ENCODE peak calls at places on chromosomes 11 and 22, in seven cellular contexts. H is H1, P is neuronal stem cell, O is IMR-90, W is mesendoderm, U is mesenchymal stem cell, T is trophoblast cell. S is an unnamed sample.

GRCh38 chr11:32137263-32137662 is 46.4 kb downstream of the RCN1 start:
- DNase-seq in W (peak), P (no peak), O (peak), U (peak), T (peak), H (no peak), S (no peak)

GRCh38 chr11:64124147-64124546 is 41.8 kb downstream of the MACROD1 start:
- DNase-seq in P (no peak), O (no peak), T (peak), H (no peak), U (peak), W (no peak), S (no peak)

GRCh38 chr11:88521354-88522310 is 184.1 kb upstream of the CTSC start:
- DNase-seq in H (no peak), O (peak), U (peak), T (no peak), P (no peak), W (no peak), S (no peak)

GRCh38 chr11:8384199-8384821 is 120.6 kb upstream of the LMO1 start:
- DNase-seq in U (peak), P (no peak), T (no peak), W (peak), O (no peak), H (no peak), S (peak)

GRCh38 chr11:77038029-77038824 is 4.0 kb downstream of the B3GNT6 start:
- DNase-seq in W (no peak), T (no peak), H (no peak), U (no peak), O (peak), P (no peak), S (no peak)

GRCh38 chr11:17473071-17473744 is 3.4 kb downstream of the ABCC8 start:
- DNase-seq in H (peak), P (no peak), O (peak), T (no peak), U (peak), W (peak), S (peak)

GRCh38 chr11:46159694-46160093 is 38.4 kb upstream of the PHF21A start:
- DNase-seq in W (no peak), T (peak), U (no peak), O (no peak), P (no peak), H (no peak), S (no peak)

GRCh38 chr11:28338371-28338770 is 230.2 kb downstream of the METTL15 start:
- DNase-seq in W (no peak), O (peak), U (peak), H (no peak), P (no peak), T (no peak), S (no peak)

GRCh38 chr11:80838153-80838552 is 1397.3 kb upstream of the TENM4 start:
- DNase-seq in W (no peak), P (no peak), U (no peak), O (no peak), H (no peak), T (no peak), S (no peak)

GRCh38 chr22:50267591-50268390 is 2.4 kb downstream of the MAPK11 start:
- DNase-seq in U (no peak), T (no peak), P (no peak), W (no peak), O (peak), H (no peak), S (peak)

GRCh38 chr11:64313491-64314145 is 3.7 kb downstream of the TRMT112 start:
- DNase-seq in P (no peak), W (no peak), H (no peak), T (no peak), U (no peak), O (no peak), S (no peak)

GRCh38 chr11:78292109-78292803 is 103.5 kb downstream of the USP35 start:
- DNase-seq in P (no peak), T (no peak), U (no peak), W (no peak), O (no peak), H (no peak), S (no peak)

GRCh38 chr22:37058917-37059701 is 7.6 kb downstream of the KCTD17 start:
- DNase-seq in O (no peak), U (no peak), P (no peak), W (no peak), H (no peak), T (no peak), S (no peak)

GRCh38 chr11:11020747-11021149 is 162.9 kb upstream of the ZBED5 start:
- DNase-seq in U (no peak), W (peak), P (no peak), H (no peak), T (no peak), O (peak), S (no peak)

GRCh38 chr11:67304511-67305113 is 1.3 kb downstream of the SSH3 start:
- DNase-seq in U (no peak), T (no peak), P (no peak), O (no peak), H (no peak), W (no peak), S (peak)

GRCh38 chr11:95939091-95939490 is 15.2 kb upstream of the MTMR2 start:
- DNase-seq in U (no peak), H (no peak), O (peak), T (no peak), P (no peak), W (no peak), S (no peak)

GRCh38 chr11:34573537-34573936 is 47.4 kb upstream of the EHF start:
- DNase-seq in W (no peak), U (no peak), T (no peak), O (no peak), H (no peak), P (no peak), S (no peak)
- H2AK5ac ChIP-seq in W (no peak), U (no peak), T (no peak), O (no peak), H (no peak), P (no peak), S (no peak)

DNA sequence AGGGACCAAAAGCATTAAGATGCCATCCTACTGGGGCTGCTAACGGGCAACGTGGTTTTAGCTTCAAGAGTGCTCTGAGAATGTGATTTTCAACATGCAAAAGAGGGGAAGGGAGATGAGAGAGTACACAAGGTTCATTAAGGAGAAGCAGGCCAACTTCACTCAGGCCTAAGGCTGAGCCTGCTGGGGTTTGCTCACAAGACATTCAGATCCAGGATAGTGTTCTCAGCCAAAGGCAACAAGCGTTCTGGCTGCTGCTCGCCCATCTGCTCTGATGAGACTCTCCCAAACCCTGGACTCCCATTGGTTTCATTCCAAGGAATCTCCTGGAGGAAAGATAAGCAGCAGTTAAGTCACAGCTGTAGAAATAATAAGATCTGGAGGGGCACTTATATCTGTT is 23.6 kb upstream of the UPB1 start:
- DNase-seq in U (no peak), T (no peak), O (peak), P (no peak), W (no peak), H (no peak), S (no peak)
- H3K23ac ChIP-seq in U (no peak), T (no peak), O (peak), P (no peak), W (no peak), H (no peak), S (no peak)

DNA sequence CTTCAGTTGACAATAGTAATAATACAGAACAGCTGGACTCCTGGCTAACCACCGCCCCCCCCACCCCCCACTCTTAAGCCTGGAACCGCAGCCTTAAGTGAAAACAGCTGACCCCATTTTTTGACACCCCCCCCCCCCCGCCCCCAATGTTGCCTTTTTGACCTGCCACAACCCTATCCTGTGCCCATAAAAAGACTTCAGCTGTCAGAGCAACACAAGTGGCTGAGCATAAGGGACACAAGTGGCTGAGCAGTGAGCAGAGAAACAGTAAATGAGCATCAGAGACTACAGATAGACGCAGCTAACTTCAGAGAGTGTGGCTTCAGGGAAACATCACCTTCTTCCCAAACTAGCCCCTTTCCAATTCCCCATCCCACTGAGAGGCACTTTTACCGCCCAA is 1493.8 kb downstream of the LRRC4C start:
- DNase-seq in H (no peak), W (no peak), O (no peak), U (no peak), P (no peak), T (no peak), S (no peak)
- H2AK5ac ChIP-seq in H (no peak), W (no peak), O (no peak), U (no peak), P (no peak), T (no peak), S (no peak)

DNA sequence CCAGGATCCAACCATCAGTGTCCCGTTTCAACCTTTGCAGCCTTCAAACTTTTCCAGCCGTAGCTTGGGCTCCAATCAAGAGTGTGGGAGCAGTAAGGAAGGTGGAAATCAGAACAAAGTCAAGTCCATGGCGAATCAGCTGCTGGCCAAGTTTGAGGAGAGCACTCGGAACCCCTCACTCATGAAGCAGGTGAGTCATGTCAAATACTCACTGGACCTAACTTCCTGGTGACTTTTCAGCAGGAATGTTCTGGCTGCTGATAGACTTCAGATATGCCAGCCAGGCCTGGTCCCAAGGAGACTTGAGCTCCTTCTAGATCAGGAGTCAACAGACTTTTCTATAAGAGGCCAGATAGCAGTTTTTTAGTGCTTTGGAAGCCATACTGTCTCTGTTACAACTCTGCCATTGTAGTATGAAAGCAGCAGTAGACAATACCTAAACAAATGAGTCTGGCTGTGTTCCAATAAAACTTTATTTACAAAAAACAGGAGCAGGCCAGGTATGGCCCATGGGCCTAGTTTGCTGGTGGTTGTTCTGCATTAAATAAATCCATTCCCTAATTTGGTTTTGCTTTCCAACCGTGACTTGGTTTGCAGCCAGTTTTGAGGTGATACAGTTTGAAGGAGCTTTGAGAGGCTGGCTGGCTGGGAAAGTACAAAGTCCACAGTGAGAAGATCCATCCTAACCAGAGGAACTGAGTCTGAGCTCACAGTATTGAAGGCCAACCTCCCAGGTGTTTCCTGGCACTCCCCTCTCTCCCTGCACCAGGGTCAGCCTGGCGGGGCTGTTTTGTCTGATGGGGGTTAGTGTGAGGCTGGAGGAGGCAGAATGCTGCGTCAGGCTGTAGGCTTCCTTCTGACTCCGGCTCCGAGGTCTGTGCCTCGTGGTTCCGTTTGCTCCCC is 129.3 kb downstream of the MICAL2 start:
- DNase-seq in W (no peak), O (peak), P (no peak), H (no peak), U (no peak), T (no peak), S (no peak)
- H3K23ac ChIP-seq in W (no peak), O (peak), P (no peak), H (no peak), U (no peak), T (no peak), S (no peak)

GRCh38 chr11:66011239-66011784 is 496 bp upstream of the CST6 start:
- DNase-seq in O (peak), T (peak), U (peak), P (no peak), W (peak), H (no peak), S (peak)
- H2AK5ac ChIP-seq in O (peak), T (peak), U (no peak), P (no peak), W (no peak), H (no peak), S (no peak)

S was measured in H9.